ENCODE peak calls at places on chromosomes 12 and 14, in seven cellular contexts. One of them, this sample, is unnamed.

GRCh38 chr14:71554323-71554722 is 377.9 kb upstream of the RGS6 start:
- DNase-seq in HCT116: no peak
- DNase-seq in K562: no peak
- DNase-seq in endothelial cell of umbilical vein: no peak
- DNase-seq in GM12878: peak; percentile 82
- DNase-seq in GM23338: no peak
- DNase-seq in HepG2: no peak
- DNase-seq in this sample: no peak

GRCh38 chr14:105358140-105358846 is 40.0 kb upstream of the TEX22 start:
- DNase-seq in HCT116: no peak
- DNase-seq in endothelial cell of umbilical vein: no peak
- DNase-seq in GM12878: no peak
- DNase-seq in K562: no peak
- DNase-seq in HepG2: no peak
- DNase-seq in GM23338: no peak
- DNase-seq in this sample: no peak

GRCh38 chr14:68947802-68948201 is 31.3 kb downstream of the ACTN1 start:
- DNase-seq in HCT116: no peak
- DNase-seq in HepG2: no peak
- DNase-seq in K562: no peak
- DNase-seq in GM23338: no peak
- DNase-seq in endothelial cell of umbilical vein: no peak
- DNase-seq in GM12878: no peak
- DNase-seq in this sample: peak; percentile 45

GRCh38 chr14:74348735-74349463 is 628 bp downstream of the VRTN start:
- DNase-seq in HepG2: no peak
- DNase-seq in K562: peak; percentile 38
- DNase-seq in GM23338: peak; percentile 62
- DNase-seq in endothelial cell of umbilical vein: no peak
- DNase-seq in HCT116: no peak
- DNase-seq in GM12878: no peak
- DNase-seq in this sample: no peak

GRCh38 chr14:58639842-58640484 is 2.2 kb downstream of the DACT1 start:
- DNase-seq in GM23338: peak; percentile 71
- DNase-seq in GM12878: peak; percentile 36
- DNase-seq in HepG2: peak; percentile 15
- DNase-seq in HCT116: peak; percentile 62
- DNase-seq in endothelial cell of umbilical vein: peak; percentile 58
- DNase-seq in K562: no peak
- DNase-seq in this sample: no peak

GRCh38 chr12:121926874-121927706 is 8.7 kb downstream of the CFAP251 start:
- DNase-seq in HCT116: no peak
- DNase-seq in HepG2: no peak
- DNase-seq in K562: no peak
- DNase-seq in GM23338: peak; percentile 43
- DNase-seq in endothelial cell of umbilical vein: no peak
- DNase-seq in GM12878: peak; percentile 33
- DNase-seq in this sample: no peak

GRCh38 chr14:89899917-89900680 is 54.4 kb downstream of the EFCAB11 start:
- DNase-seq in GM12878: no peak
- DNase-seq in GM23338: peak; percentile 69
- DNase-seq in K562: no peak
- DNase-seq in HepG2: peak; percentile 13
- DNase-seq in HCT116: peak; percentile 13
- DNase-seq in endothelial cell of umbilical vein: peak; percentile 35
- DNase-seq in this sample: no peak

GRCh38 chr12:128644664-128645296 is 179.0 kb downstream of the SLC15A4 start:
- DNase-seq in GM23338: peak; percentile 69
- DNase-seq in HCT116: no peak
- DNase-seq in GM12878: no peak
- DNase-seq in HepG2: peak; percentile 3
- DNase-seq in endothelial cell of umbilical vein: no peak
- DNase-seq in K562: peak; percentile 61
- DNase-seq in this sample: no peak

GRCh38 chr14:102140027-102140749 is 491 bp downstream of the WDR20 start:
- DNase-seq in HepG2: peak; percentile 6
- DNase-seq in GM23338: peak; percentile 43
- DNase-seq in GM12878: no peak
- DNase-seq in endothelial cell of umbilical vein: peak; percentile 33
- DNase-seq in K562: peak; percentile 46
- DNase-seq in HCT116: no peak
- DNase-seq in this sample: no peak

GRCh38 chr12:85559534-85559933 is 276.7 kb downstream of the RASSF9 start:
- DNase-seq in GM23338: no peak
- DNase-seq in HepG2: no peak
- DNase-seq in GM12878: no peak
- DNase-seq in endothelial cell of umbilical vein: no peak
- DNase-seq in HCT116: no peak
- DNase-seq in K562: no peak
- DNase-seq in this sample: no peak

GRCh38 chr12:64030155-64030554 is 185.7 kb downstream of the SRGAP1 start:
- DNase-seq in GM23338: no peak
- DNase-seq in K562: no peak
- DNase-seq in HepG2: no peak
- DNase-seq in GM12878: no peak
- DNase-seq in HCT116: no peak
- DNase-seq in endothelial cell of umbilical vein: no peak
- DNase-seq in this sample: no peak

GRCh38 chr12:115898670-115899069 is 378.8 kb downstream of the MED13L start:
- DNase-seq in HepG2: no peak
- DNase-seq in HCT116: no peak
- DNase-seq in K562: no peak
- DNase-seq in GM23338: no peak
- DNase-seq in GM12878: no peak
- DNase-seq in endothelial cell of umbilical vein: no peak
- DNase-seq in this sample: no peak

GRCh38 chr12:42091769-42092168 is 52.9 kb downstream of the GXYLT1 start:
- DNase-seq in GM23338: no peak
- DNase-seq in GM12878: no peak
- DNase-seq in K562: no peak
- DNase-seq in endothelial cell of umbilical vein: no peak
- DNase-seq in HepG2: no peak
- DNase-seq in HCT116: peak; percentile 10
- DNase-seq in this sample: no peak

GRCh38 chr14:61064210-61064609 is 83.2 kb downstream of the SLC38A6 start:
- DNase-seq in K562: no peak
- DNase-seq in GM12878: no peak
- DNase-seq in GM23338: no peak
- DNase-seq in endothelial cell of umbilical vein: no peak
- DNase-seq in HepG2: no peak
- DNase-seq in HCT116: no peak
- DNase-seq in this sample: no peak

GRCh38 chr14:99224116-99224910 is 47.7 kb downstream of the BCL11B start:
- DNase-seq in HCT116: peak; percentile 22
- DNase-seq in GM12878: no peak
- DNase-seq in endothelial cell of umbilical vein: no peak
- DNase-seq in GM23338: peak; percentile 77
- DNase-seq in HepG2: no peak
- DNase-seq in K562: peak; percentile 11
- DNase-seq in this sample: no peak

GRCh38 chr12:14883663-14884062 is 2.0 kb downstream of the MGP start:
- DNase-seq in endothelial cell of umbilical vein: no peak
- DNase-seq in GM23338: no peak
- DNase-seq in HCT116: no peak
- DNase-seq in K562: no peak
- DNase-seq in HepG2: no peak
- DNase-seq in GM12878: no peak
- DNase-seq in this sample: no peak

GRCh38 chr14:52919971-52920370 is 30.9 kb downstream of the FERMT2 start:
- DNase-seq in GM12878: no peak
- DNase-seq in HepG2: no peak
- DNase-seq in K562: no peak
- DNase-seq in HCT116: no peak
- DNase-seq in endothelial cell of umbilical vein: peak; percentile 51
- DNase-seq in GM23338: no peak
- DNase-seq in this sample: no peak
- TF ChIP-seq POLR2AphosphoS5 in GM12878: no peak
- TF ChIP-seq POLR2AphosphoS5 in HepG2: no peak
- TF ChIP-seq POLR2AphosphoS5 in K562: no peak
- TF ChIP-seq POLR2AphosphoS5 in HCT116: no peak
- TF ChIP-seq POLR2AphosphoS5 in endothelial cell of umbilical vein: no peak
- TF ChIP-seq POLR2AphosphoS5 in GM23338: no peak
- TF ChIP-seq POLR2AphosphoS5 in this sample: no peak

GRCh38 chr12:114666746-114667668 is 17.0 kb downstream of the TBX3 start:
- DNase-seq in endothelial cell of umbilical vein: no peak
- DNase-seq in GM12878: no peak
- DNase-seq in HCT116: no peak
- DNase-seq in HepG2: peak; percentile 23
- DNase-seq in K562: no peak
- DNase-seq in GM23338: peak; percentile 67
- DNase-seq in this sample: peak; percentile 50
- TF ChIP-seq EZH2 in endothelial cell of umbilical vein: peak; percentile 47
- TF ChIP-seq EZH2 in GM12878: no peak
- TF ChIP-seq EZH2 in HCT116: no peak
- TF ChIP-seq EZH2 in HepG2: no peak
- TF ChIP-seq EZH2 in K562: no peak
- TF ChIP-seq EZH2 in GM23338: peak; percentile 84
- TF ChIP-seq EZH2 in this sample: no peak

DNA sequence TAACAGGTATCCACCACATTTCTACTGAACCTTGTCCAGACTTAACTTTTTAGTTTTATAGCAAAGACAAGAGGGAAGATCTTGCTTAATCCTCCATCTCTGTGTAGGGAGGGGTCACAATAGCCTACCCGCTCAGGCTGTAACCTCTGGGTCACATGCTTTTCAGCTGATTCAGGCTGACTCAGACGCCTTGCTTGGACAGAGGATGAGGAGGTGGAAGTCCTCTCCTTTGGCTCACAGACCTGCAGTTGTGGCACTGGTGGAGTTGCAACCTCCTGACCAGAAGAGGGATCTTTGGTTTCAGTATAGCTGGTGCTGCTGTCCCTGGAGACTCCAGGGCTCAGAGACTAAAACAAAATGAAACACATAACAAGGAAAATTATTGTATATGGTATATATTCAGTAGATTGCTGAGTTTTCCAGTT is 16.2 kb downstream of the ACIN1 start:
- DNase-seq in HepG2: peak; percentile 76
- DNase-seq in K562: peak; percentile 44
- DNase-seq in GM12878: no peak
- DNase-seq in endothelial cell of umbilical vein: peak; percentile 82
- DNase-seq in GM23338: no peak
- DNase-seq in HCT116: no peak
- DNase-seq in this sample: no peak
- TF ChIP-seq POLR2AphosphoS5 in HepG2: no peak
- TF ChIP-seq POLR2AphosphoS5 in K562: no peak
- TF ChIP-seq POLR2AphosphoS5 in GM12878: no peak
- TF ChIP-seq POLR2AphosphoS5 in endothelial cell of umbilical vein: peak; percentile 50
- TF ChIP-seq POLR2AphosphoS5 in GM23338: no peak
- TF ChIP-seq POLR2AphosphoS5 in HCT116: peak; percentile 23
- TF ChIP-seq POLR2AphosphoS5 in this sample: no peak

DNA sequence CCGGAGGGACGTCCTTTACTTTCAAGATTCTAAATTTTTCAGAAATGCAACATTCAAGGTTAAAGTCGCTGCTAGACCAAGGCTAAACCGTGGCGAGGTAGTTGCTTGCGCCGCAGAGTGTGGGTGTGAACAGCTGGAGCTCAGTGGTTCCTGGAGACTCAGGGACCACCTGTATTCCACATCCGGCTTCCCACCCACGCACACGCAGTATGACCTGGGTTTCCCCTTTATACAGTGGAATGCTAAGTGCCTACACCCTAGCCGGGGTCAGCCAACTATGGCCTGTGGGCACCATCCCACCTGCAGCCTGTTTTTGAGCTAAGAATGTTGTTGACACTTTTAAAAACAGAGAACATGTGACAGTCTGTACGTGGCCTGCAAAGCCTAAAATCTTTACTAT is 42.9 kb upstream of the TESC start:
- DNase-seq in K562: no peak
- DNase-seq in HepG2: no peak
- DNase-seq in endothelial cell of umbilical vein: no peak
- DNase-seq in GM12878: no peak
- DNase-seq in GM23338: no peak
- DNase-seq in HCT116: no peak
- DNase-seq in this sample: no peak
- TF ChIP-seq EZH2 in K562: no peak
- TF ChIP-seq EZH2 in HepG2: no peak
- TF ChIP-seq EZH2 in endothelial cell of umbilical vein: no peak
- TF ChIP-seq EZH2 in GM12878: no peak
- TF ChIP-seq EZH2 in GM23338: no peak
- TF ChIP-seq EZH2 in HCT116: no peak
- TF ChIP-seq EZH2 in this sample: no peak

This sample was measured in SK-N-MC.